ENCODE peak calls at places on chromosomes 5 and 9, in seven cellular contexts. One of them, this sample, is unnamed.

GRCh38 chr5:139700711-139701693 is 52.9 kb downstream of the CXXC5 start:
- DNase-seq in HCT116: no peak
- DNase-seq in A549: no peak
- DNase-seq in PC-9: no peak
- DNase-seq in RWPE2: no peak
- DNase-seq in colonic mucosa: peak
- DNase-seq in psoas muscle: no peak
- DNase-seq in this sample: no peak

GRCh38 chr9:116471093-116471906 is 215.8 kb upstream of the TRIM32 start:
- DNase-seq in HCT116: no peak
- DNase-seq in A549: no peak
- DNase-seq in PC-9: no peak
- DNase-seq in RWPE2: no peak
- DNase-seq in colonic mucosa: no peak
- DNase-seq in psoas muscle: no peak
- DNase-seq in this sample: no peak

GRCh38 chr5:39164529-39165402 is 54.6 kb downstream of the FYB1 start:
- DNase-seq in HCT116: no peak
- DNase-seq in A549: no peak
- DNase-seq in PC-9: no peak
- DNase-seq in RWPE2: no peak
- DNase-seq in colonic mucosa: no peak
- DNase-seq in psoas muscle: no peak
- DNase-seq in this sample: no peak

GRCh38 chr9:89604463-89605180 is at the start of gene GADD45G:
- DNase-seq in HCT116: no peak
- DNase-seq in A549: peak
- DNase-seq in PC-9: peak
- DNase-seq in RWPE2: no peak
- DNase-seq in colonic mucosa: peak
- DNase-seq in psoas muscle: peak
- DNase-seq in this sample: peak

GRCh38 chr5:158456756-158457155 is 597.8 kb upstream of the CLINT1 start:
- DNase-seq in HCT116: no peak
- DNase-seq in A549: peak
- DNase-seq in PC-9: no peak
- DNase-seq in RWPE2: peak
- DNase-seq in colonic mucosa: no peak
- DNase-seq in psoas muscle: peak
- DNase-seq in this sample: no peak

GRCh38 chr9:128421474-128422010 is 885 bp downstream of the CERCAM start:
- DNase-seq in HCT116: no peak
- DNase-seq in A549: no peak
- DNase-seq in PC-9: peak
- DNase-seq in RWPE2: no peak
- DNase-seq in colonic mucosa: no peak
- DNase-seq in psoas muscle: peak
- DNase-seq in this sample: no peak

GRCh38 chr5:171867786-171868185 is 82.2 kb downstream of the SMIM23 start:
- DNase-seq in HCT116: no peak
- DNase-seq in A549: no peak
- DNase-seq in PC-9: no peak
- DNase-seq in RWPE2: no peak
- DNase-seq in colonic mucosa: no peak
- DNase-seq in psoas muscle: no peak
- DNase-seq in this sample: no peak

GRCh38 chr9:117777823-117778222 is 73.6 kb downstream of the TLR4 start:
- DNase-seq in HCT116: no peak
- DNase-seq in A549: no peak
- DNase-seq in PC-9: no peak
- DNase-seq in RWPE2: no peak
- DNase-seq in colonic mucosa: no peak
- DNase-seq in psoas muscle: no peak
- DNase-seq in this sample: no peak

GRCh38 chr5:175724314-175724713 is 66.4 kb downstream of the HRH2 start:
- DNase-seq in HCT116: no peak
- DNase-seq in A549: no peak
- DNase-seq in PC-9: no peak
- DNase-seq in RWPE2: no peak
- DNase-seq in colonic mucosa: no peak
- DNase-seq in psoas muscle: no peak
- DNase-seq in this sample: no peak

GRCh38 chr9:37215456-37216229 is 95.3 kb downstream of the ZCCHC7 start:
- DNase-seq in HCT116: no peak
- DNase-seq in A549: no peak
- DNase-seq in PC-9: no peak
- DNase-seq in RWPE2: no peak
- DNase-seq in colonic mucosa: no peak
- DNase-seq in psoas muscle: no peak
- DNase-seq in this sample: no peak

GRCh38 chr9:37206121-37206620 is 85.8 kb downstream of the ZCCHC7 start:
- DNase-seq in HCT116: no peak
- DNase-seq in A549: no peak
- DNase-seq in PC-9: no peak
- DNase-seq in RWPE2: no peak
- DNase-seq in colonic mucosa: no peak
- DNase-seq in psoas muscle: no peak
- DNase-seq in this sample: no peak

GRCh38 chr9:37210737-37211523 is 90.6 kb downstream of the ZCCHC7 start:
- DNase-seq in HCT116: no peak
- DNase-seq in A549: no peak
- DNase-seq in PC-9: no peak
- DNase-seq in RWPE2: no peak
- DNase-seq in colonic mucosa: no peak
- DNase-seq in psoas muscle: no peak
- DNase-seq in this sample: no peak

GRCh38 chr9:37212435-37212834 is 92.1 kb downstream of the ZCCHC7 start:
- DNase-seq in HCT116: no peak
- DNase-seq in A549: no peak
- DNase-seq in PC-9: no peak
- DNase-seq in RWPE2: no peak
- DNase-seq in colonic mucosa: no peak
- DNase-seq in psoas muscle: no peak
- DNase-seq in this sample: no peak

DNA sequence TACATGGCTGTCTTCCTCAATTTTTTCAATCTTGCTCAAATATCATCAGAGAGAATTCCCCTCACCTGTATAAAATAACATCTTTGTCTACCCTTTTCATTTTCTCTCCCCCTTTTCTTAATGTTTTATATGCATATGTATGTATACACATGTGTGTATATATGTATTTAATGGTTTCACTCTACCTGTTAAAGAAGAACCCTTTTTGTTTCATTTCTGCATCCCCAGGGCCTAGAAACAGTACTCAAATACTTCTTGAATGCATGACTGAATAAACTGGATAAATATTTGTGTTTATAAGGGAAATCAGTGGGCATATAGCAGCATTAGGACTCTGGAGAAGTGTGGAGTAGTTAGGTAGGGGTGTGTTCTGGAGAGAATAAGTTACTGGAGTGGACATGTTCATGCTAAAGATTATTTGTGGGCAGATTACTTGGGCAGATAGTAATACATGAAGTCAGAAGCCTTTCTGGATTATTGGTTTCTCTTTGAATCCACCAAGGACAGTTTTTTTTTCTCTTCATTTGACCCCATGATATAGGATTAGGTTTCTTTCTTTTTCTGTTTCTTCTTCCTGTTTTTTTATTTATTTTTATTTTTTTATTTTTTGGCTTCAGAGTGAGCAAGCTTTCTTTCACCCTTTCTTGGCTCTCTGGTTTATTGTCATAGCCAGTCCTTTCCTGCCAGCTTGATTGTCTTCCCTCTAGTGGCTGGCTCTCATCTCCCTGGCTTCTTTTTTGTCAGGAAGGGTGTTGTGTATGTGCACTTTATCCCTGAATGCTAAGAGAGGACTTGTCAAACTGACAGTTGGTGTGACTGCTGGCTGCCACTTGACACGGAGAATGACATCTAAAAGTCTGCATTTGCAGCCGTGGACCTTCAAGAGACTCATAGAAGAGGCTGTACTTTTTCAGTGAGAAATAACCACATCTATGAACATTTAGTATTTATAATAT is 89.3 kb downstream of the ZCCHC7 start:
- DNase-seq in HCT116: no peak
- DNase-seq in A549: no peak
- DNase-seq in PC-9: no peak
- DNase-seq in RWPE2: no peak
- DNase-seq in colonic mucosa: no peak
- DNase-seq in psoas muscle: no peak
- DNase-seq in this sample: no peak
- TF ChIP-seq CTCF in HCT116: no peak
- TF ChIP-seq CTCF in A549: no peak
- TF ChIP-seq CTCF in PC-9: no peak
- TF ChIP-seq CTCF in RWPE2: no peak
- TF ChIP-seq CTCF in colonic mucosa: no peak
- TF ChIP-seq CTCF in psoas muscle: no peak
- TF ChIP-seq CTCF in this sample: no peak

GRCh38 chr9:136859821-136860269 is 6.3 kb downstream of the EDF1 start:
- DNase-seq in HCT116: no peak
- DNase-seq in A549: no peak
- DNase-seq in PC-9: no peak
- DNase-seq in RWPE2: no peak
- DNase-seq in colonic mucosa: peak
- DNase-seq in psoas muscle: no peak
- DNase-seq in this sample: no peak
- H3K27ac ChIP-seq in HCT116: no peak
- H3K27ac ChIP-seq in A549: peak
- H3K27ac ChIP-seq in PC-9: no peak
- H3K27ac ChIP-seq in RWPE2: peak
- H3K27ac ChIP-seq in colonic mucosa: peak
- H3K27ac ChIP-seq in psoas muscle: peak
- H3K27ac ChIP-seq in this sample: peak

DNA sequence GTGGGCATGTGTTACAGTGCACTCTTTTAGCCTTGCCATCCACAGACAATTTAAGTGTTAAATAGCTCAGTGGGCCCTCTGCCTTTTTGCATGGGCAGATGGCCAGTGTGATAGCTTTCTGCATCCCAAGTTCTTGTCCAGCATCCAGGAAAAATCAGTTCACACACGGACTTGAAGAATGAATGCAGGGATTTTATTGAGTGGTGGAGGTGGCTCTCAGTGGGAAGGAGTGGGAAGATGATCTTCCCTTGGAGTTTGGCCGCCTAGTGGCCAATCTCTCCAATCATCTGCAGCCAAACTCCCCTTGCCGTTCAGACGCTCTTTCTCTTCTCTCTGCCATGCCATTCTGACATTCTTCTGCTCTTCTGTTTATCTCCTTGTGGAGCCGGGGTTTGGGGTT is 322.4 kb upstream of the GRAMD2B start:
- DNase-seq in HCT116: peak
- DNase-seq in A549: peak
- DNase-seq in PC-9: no peak
- DNase-seq in RWPE2: no peak
- DNase-seq in colonic mucosa: no peak
- DNase-seq in psoas muscle: no peak
- DNase-seq in this sample: no peak
- TF ChIP-seq CTCF in HCT116: peak
- TF ChIP-seq CTCF in A549: peak
- TF ChIP-seq CTCF in PC-9: peak
- TF ChIP-seq CTCF in RWPE2: peak
- TF ChIP-seq CTCF in colonic mucosa: no peak
- TF ChIP-seq CTCF in psoas muscle: no peak
- TF ChIP-seq CTCF in this sample: peak

DNA sequence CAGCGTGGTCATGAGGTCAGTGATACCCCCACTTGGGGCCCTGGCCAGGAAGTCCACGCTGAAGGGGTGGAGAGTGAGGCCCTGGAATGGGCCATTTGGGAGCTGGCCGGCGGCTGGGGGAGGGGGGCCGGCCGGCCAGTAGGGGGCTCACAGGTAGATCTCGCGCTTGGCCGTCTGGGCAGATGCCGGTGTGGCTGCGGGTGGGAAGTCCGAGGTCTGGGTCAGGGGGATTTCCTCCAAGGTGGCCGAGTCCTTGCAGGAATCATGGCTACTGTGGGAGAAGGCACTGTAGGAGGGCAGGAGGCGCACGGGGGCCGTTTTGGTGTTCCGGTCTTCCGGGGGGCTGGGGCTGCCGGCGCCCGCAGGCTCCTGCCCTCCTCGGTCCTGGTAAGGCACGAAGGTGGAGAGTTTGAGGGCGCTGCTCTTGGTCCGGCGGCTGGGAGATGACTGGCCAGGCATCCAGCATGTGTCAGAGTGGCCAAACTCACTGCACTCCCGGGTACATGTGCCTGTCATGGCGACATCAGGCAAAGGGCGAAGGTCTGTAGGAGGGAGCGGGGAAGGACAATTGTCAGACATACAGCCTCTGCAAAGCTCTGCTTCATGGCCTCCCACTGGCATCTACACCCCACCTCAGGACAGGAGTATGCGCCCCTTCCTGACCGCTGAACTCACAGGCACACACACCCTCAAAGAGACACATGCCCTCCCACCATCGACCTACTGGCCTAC is 24.1 kb downstream of the PCDH1 start:
- DNase-seq in HCT116: no peak
- DNase-seq in A549: no peak
- DNase-seq in PC-9: no peak
- DNase-seq in RWPE2: no peak
- DNase-seq in colonic mucosa: no peak
- DNase-seq in psoas muscle: no peak
- DNase-seq in this sample: no peak
- H3K27ac ChIP-seq in HCT116: no peak
- H3K27ac ChIP-seq in A549: no peak
- H3K27ac ChIP-seq in PC-9: no peak
- H3K27ac ChIP-seq in RWPE2: no peak
- H3K27ac ChIP-seq in colonic mucosa: no peak
- H3K27ac ChIP-seq in psoas muscle: no peak
- H3K27ac ChIP-seq in this sample: no peak